ENCODE peak calls at places on chromosomes 6 and 20, in four cellular contexts. One of them, this sample, is unnamed.

GRCh38 chr6:90193359-90193758 is 103.3 kb downstream of the BACH2 start:
- DNase-seq in small intestine: no peak
- DNase-seq in fibroblast of lung: no peak
- DNase-seq in cardiac muscle cell: no peak
- DNase-seq in this sample: no peak

GRCh38 chr20:59525500-59526241 is 78.7 kb upstream of the PHACTR3 start:
- DNase-seq in fibroblast of lung: peak; percentile 12
- DNase-seq in small intestine: peak; percentile 31
- DNase-seq in cardiac muscle cell: peak; percentile 86
- DNase-seq in this sample: peak; percentile 83

GRCh38 chr20:47577271-47577670 is 75.6 kb downstream of the NCOA3 start:
- DNase-seq in small intestine: no peak
- DNase-seq in fibroblast of lung: no peak
- DNase-seq in cardiac muscle cell: no peak
- DNase-seq in this sample: no peak

GRCh38 chr6:33702345-33702977 is 9.0 kb downstream of the UQCC2 start:
- DNase-seq in cardiac muscle cell: peak; percentile 56
- DNase-seq in fibroblast of lung: peak; percentile 51
- DNase-seq in small intestine: peak; percentile 67
- DNase-seq in this sample: peak; percentile 81

GRCh38 chr20:33437141-33437911 is 6.2 kb downstream of the SNTA1 start:
- DNase-seq in cardiac muscle cell: peak; percentile 41
- DNase-seq in fibroblast of lung: peak; percentile 54
- DNase-seq in small intestine: no peak
- DNase-seq in this sample: no peak

GRCh38 chr20:32362924-32363364 is 4.8 kb downstream of the ASXL1 start:
- DNase-seq in small intestine: no peak
- DNase-seq in cardiac muscle cell: no peak
- DNase-seq in fibroblast of lung: no peak
- DNase-seq in this sample: no peak

GRCh38 chr6:14077193-14077853 is 40.2 kb upstream of the CD83 start:
- DNase-seq in cardiac muscle cell: no peak
- DNase-seq in fibroblast of lung: peak; percentile 25
- DNase-seq in small intestine: no peak
- DNase-seq in this sample: no peak

GRCh38 chr20:50868509-50869495 is 62.4 kb downstream of the ADNP start:
- DNase-seq in small intestine: peak; percentile 85
- DNase-seq in fibroblast of lung: no peak
- DNase-seq in cardiac muscle cell: no peak
- DNase-seq in this sample: peak; percentile 28

GRCh38 chr6:167795874-167796667 is 30.6 kb upstream of the AFDN start:
- DNase-seq in cardiac muscle cell: no peak
- DNase-seq in small intestine: peak; percentile 68
- DNase-seq in fibroblast of lung: no peak
- DNase-seq in this sample: peak; percentile 70

GRCh38 chr6:158854214-158855101 is 35.3 kb upstream of the EZR start:
- DNase-seq in fibroblast of lung: peak; percentile 87
- DNase-seq in cardiac muscle cell: no peak
- DNase-seq in small intestine: no peak
- DNase-seq in this sample: peak; percentile 46
- H3K4me3 ChIP-seq in fibroblast of lung: no peak overlapping the region
- H3K4me3 ChIP-seq in cardiac muscle cell: no peak overlapping the region
- H3K4me3 ChIP-seq in small intestine: no peak overlapping the region
- H3K4me3 ChIP-seq in this sample: no peak overlapping the region

GRCh38 chr20:17441745-17442144 is 89.4 kb downstream of the BFSP1 start:
- DNase-seq in fibroblast of lung: no peak
- DNase-seq in cardiac muscle cell: no peak
- DNase-seq in small intestine: no peak
- DNase-seq in this sample: no peak
- H3K27me3 ChIP-seq in fibroblast of lung: peaks cover 9% of the 10 kb centered on the region
- H3K27me3 ChIP-seq in cardiac muscle cell: no peaks in the 10 kb centered on the region
- H3K27me3 ChIP-seq in small intestine: peaks cover 10% of the 10 kb centered on the region
- H3K27me3 ChIP-seq in this sample: no peaks in the 10 kb centered on the region

GRCh38 chr6:16704706-16705402 is 56.4 kb downstream of the ATXN1 start:
- DNase-seq in cardiac muscle cell: peak; percentile 42
- DNase-seq in fibroblast of lung: peak; percentile 88
- DNase-seq in small intestine: no peak
- DNase-seq in this sample: no peak
- H3K4me3 ChIP-seq in cardiac muscle cell: no peak overlapping the region
- H3K4me3 ChIP-seq in fibroblast of lung: peak overlapping the region; percentile 34
- H3K4me3 ChIP-seq in small intestine: no peak overlapping the region
- H3K4me3 ChIP-seq in this sample: no peak overlapping the region

DNA sequence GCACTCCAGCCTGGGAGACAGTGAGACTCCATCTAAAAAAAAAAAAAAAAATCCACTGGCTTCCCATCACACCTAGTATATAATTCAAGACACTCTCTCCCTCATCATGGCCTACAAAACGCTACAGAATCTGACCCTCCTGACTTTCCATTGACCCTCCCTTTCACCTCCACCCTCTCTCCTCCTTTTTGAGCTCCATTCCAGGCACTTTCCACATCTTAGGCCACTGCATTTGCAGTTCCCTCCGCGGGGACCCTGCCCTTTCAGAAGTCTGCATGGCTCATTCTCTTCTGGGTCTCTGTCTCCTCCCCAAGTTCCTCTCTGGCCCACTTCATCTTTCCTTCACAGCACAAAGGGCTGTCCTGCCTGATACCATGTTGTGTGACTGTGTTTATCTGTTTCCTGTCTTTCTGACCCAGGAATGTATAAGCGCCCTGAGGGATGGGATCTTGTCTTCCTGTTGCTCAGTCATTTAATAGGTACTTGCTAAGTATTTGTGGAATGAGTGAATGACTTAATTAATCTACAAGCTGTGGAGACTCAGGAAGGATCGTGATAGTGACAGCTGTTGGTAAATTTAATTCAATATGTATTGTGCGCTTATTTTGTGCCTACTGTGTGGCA is 35.2 kb downstream of the NCR2 start:
- DNase-seq in cardiac muscle cell: no peak
- DNase-seq in small intestine: no peak
- DNase-seq in fibroblast of lung: no peak
- DNase-seq in this sample: no peak
- H3K27me3 ChIP-seq in cardiac muscle cell: peaks cover 85% of the 10 kb centered on the region
- H3K27me3 ChIP-seq in small intestine: peaks cover 33% of the 10 kb centered on the region
- H3K27me3 ChIP-seq in fibroblast of lung: peaks cover 43% of the 10 kb centered on the region
- H3K27me3 ChIP-seq in this sample: peaks cover 74% of the 10 kb centered on the region

GRCh38 chr6:44262467-44263356 is 2.6 kb downstream of the NFKBIE start:
- DNase-seq in cardiac muscle cell: no peak
- DNase-seq in fibroblast of lung: no peak
- DNase-seq in small intestine: no peak
- DNase-seq in this sample: peak; percentile 64
- H3K4me3 ChIP-seq in cardiac muscle cell: no peak overlapping the region
- H3K4me3 ChIP-seq in fibroblast of lung: no peak overlapping the region
- H3K4me3 ChIP-seq in small intestine: peak overlapping the region; percentile 28
- H3K4me3 ChIP-seq in this sample: no peak overlapping the region

GRCh38 chr6:40588480-40588879 is 1.3 kb upstream of the LRFN2 start:
- DNase-seq in small intestine: no peak
- DNase-seq in cardiac muscle cell: no peak
- DNase-seq in fibroblast of lung: no peak
- DNase-seq in this sample: no peak
- H3K27me3 ChIP-seq in small intestine: peaks cover 15% of the 10 kb centered on the region
- H3K27me3 ChIP-seq in cardiac muscle cell: peaks cover 67% of the 10 kb centered on the region
- H3K27me3 ChIP-seq in fibroblast of lung: peaks cover 4% of the 10 kb centered on the region
- H3K27me3 ChIP-seq in this sample: peaks cover 30% of the 10 kb centered on the region

GRCh38 chr20:46121531-46121930 is 3.4 kb downstream of the CD40 start:
- DNase-seq in small intestine: no peak
- DNase-seq in cardiac muscle cell: no peak
- DNase-seq in fibroblast of lung: no peak
- DNase-seq in this sample: no peak

GRCh38 chr20:46118481-46119020 is 437 bp downstream of the CD40 start:
- DNase-seq in cardiac muscle cell: no peak
- DNase-seq in small intestine: peak; percentile 15
- DNase-seq in fibroblast of lung: no peak
- DNase-seq in this sample: peak; percentile 86

GRCh38 chr20:46119547-46119946 is 1.4 kb downstream of the CD40 start:
- DNase-seq in small intestine: no peak
- DNase-seq in fibroblast of lung: no peak
- DNase-seq in cardiac muscle cell: no peak
- DNase-seq in this sample: no peak

GRCh38 chr20:46119028-46119546 is 973 bp downstream of the CD40 start:
- DNase-seq in small intestine: peak; percentile 39
- DNase-seq in cardiac muscle cell: no peak
- DNase-seq in fibroblast of lung: no peak
- DNase-seq in this sample: no peak

DNA sequence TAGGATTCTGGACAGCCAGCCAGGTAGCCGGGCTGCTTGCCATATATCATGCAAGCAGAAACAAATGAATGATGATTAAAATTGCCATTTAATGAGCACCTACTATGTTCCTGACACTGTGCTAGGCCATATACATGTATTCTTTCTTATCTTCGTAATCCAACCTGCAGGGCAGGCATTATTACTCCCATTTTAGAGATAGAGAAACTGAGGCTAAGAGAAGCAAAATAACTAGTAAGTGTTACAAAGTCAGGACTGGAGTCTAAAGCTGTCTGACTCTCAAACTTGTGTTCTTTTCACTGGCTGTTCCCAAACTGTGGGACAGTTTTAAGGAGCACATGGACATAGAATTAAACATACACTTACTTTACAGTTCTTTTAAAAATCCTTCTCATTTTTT is 2.0 kb downstream of the CD40 start:
- DNase-seq in small intestine: no peak
- DNase-seq in fibroblast of lung: no peak
- DNase-seq in cardiac muscle cell: no peak
- DNase-seq in this sample: no peak
- H3K4me3 ChIP-seq in small intestine: no peak overlapping the region
- H3K4me3 ChIP-seq in fibroblast of lung: no peak overlapping the region
- H3K4me3 ChIP-seq in cardiac muscle cell: no peak overlapping the region
- H3K4me3 ChIP-seq in this sample: no peak overlapping the region

DNA sequence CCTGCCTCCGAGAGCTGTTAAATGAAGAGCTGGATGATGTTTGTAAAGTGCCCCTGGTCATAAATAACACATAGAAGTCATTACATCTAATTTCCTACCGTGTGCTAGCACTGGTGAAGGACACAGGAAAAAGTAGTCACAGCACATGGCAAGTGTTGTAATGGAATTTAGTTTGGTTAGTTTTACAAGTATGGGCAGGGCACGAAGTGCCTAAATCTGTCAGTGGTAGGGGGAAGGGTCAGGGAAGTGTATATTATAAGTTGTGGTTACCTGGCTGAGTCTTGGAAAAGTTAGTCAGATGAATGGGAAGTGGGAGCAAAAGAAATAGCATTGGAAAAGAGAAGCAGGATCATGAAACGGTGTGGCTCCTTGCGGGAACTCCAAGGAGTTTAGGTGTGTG is 1.6 kb downstream of the RIPPLY2 start:
- DNase-seq in small intestine: no peak
- DNase-seq in cardiac muscle cell: no peak
- DNase-seq in fibroblast of lung: no peak
- DNase-seq in this sample: no peak
- H3K27me3 ChIP-seq in small intestine: peaks cover 7% of the 10 kb centered on the region
- H3K27me3 ChIP-seq in cardiac muscle cell: peaks cover 39% of the 10 kb centered on the region
- H3K27me3 ChIP-seq in fibroblast of lung: peaks cover 17% of the 10 kb centered on the region
- H3K27me3 ChIP-seq in this sample: peaks cover 35% of the 10 kb centered on the region

DNA sequence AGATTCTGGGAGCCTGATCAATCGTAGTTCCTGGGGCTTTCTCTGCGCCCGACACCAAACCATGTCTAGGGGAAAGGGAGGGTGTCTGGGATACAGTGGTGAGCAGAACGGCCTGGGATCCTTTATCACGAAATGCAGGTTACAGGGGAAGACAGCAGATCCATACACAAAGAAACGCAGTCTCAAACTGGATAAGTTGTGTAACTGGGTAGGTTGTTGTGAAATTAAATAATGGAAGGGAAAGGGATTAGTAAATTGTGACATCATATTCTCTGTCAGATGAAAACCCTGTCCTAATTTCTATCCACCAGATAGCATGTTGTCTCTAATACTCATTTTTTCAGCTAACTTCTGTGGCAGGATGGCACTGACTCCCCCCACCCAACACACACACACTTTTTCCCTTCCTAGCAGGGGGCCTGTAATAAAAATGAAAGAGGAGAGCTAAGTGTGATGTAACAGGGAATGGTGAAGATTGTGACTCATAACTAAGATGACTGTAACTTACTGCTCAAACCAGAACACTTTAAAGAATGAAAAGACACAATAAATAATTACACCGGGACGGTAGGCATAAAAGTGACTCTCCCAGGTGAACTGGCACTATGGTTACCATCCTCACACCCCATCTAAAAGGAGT is 758 bp upstream of the TRPC4AP start:
- DNase-seq in fibroblast of lung: peak; percentile 80
- DNase-seq in small intestine: no peak
- DNase-seq in cardiac muscle cell: no peak
- DNase-seq in this sample: no peak
- H3K4me3 ChIP-seq in fibroblast of lung: no peak overlapping the region
- H3K4me3 ChIP-seq in small intestine: no peak overlapping the region
- H3K4me3 ChIP-seq in cardiac muscle cell: no peak overlapping the region
- H3K4me3 ChIP-seq in this sample: peak overlapping the region; percentile 86

This sample was measured in H7.